ENCODE peak calls at places on chromosomes 12 and 14, in four cellular contexts. One of them, this sample, is unnamed.

GRCh38 chr14:74763803-74764531 is 851 bp downstream of the YLPM1 start:
- ATAC-seq in upper lobe of left lung: no peak
- ATAC-seq in K562: peak
- ATAC-seq in HCT116: peak
- ATAC-seq in this sample: no peak

GRCh38 chr12:31203261-31203660 is 122.7 kb downstream of the SINHCAF start:
- ATAC-seq in K562: no peak
- ATAC-seq in upper lobe of left lung: no peak
- ATAC-seq in HCT116: no peak
- ATAC-seq in this sample: no peak

GRCh38 chr12:76790564-76791552 is 26.9 kb downstream of the ZDHHC17 start:
- ATAC-seq in K562: peak
- ATAC-seq in HCT116: peak
- ATAC-seq in upper lobe of left lung: peak
- ATAC-seq in this sample: no peak

GRCh38 chr14:101363880-101364391 is 197.4 kb upstream of the DIO3 start:
- ATAC-seq in HCT116: no peak
- ATAC-seq in upper lobe of left lung: no peak
- ATAC-seq in K562: no peak
- ATAC-seq in this sample: no peak

GRCh38 chr12:125218952-125219351 is 153.7 kb downstream of the AACS start:
- ATAC-seq in HCT116: no peak
- ATAC-seq in K562: no peak
- ATAC-seq in upper lobe of left lung: no peak
- ATAC-seq in this sample: no peak

GRCh38 chr12:123167329-123167728 is 16.4 kb upstream of the PITPNM2 start:
- ATAC-seq in HCT116: no peak
- ATAC-seq in K562: no peak
- ATAC-seq in upper lobe of left lung: no peak
- ATAC-seq in this sample: no peak

GRCh38 chr14:92848941-92849340 is 54.8 kb downstream of the GOLGA5 start:
- ATAC-seq in K562: no peak
- ATAC-seq in HCT116: no peak
- ATAC-seq in upper lobe of left lung: no peak
- ATAC-seq in this sample: no peak

GRCh38 chr12:51368640-51369517 is 22.3 kb downstream of the GALNT6 start:
- ATAC-seq in K562: peak
- ATAC-seq in upper lobe of left lung: peak
- ATAC-seq in HCT116: no peak
- ATAC-seq in this sample: no peak

GRCh38 chr12:4780624-4781023 is 60.4 kb downstream of the GALNT8 start:
- ATAC-seq in K562: no peak
- ATAC-seq in HCT116: no peak
- ATAC-seq in upper lobe of left lung: peak
- ATAC-seq in this sample: peak

GRCh38 chr12:87202189-87202588 is 827.0 kb downstream of the C12orf50 start:
- ATAC-seq in K562: no peak
- ATAC-seq in upper lobe of left lung: no peak
- ATAC-seq in HCT116: no peak
- ATAC-seq in this sample: no peak

GRCh38 chr12:79988368-79988767 is 53.5 kb upstream of the PPP1R12A start:
- ATAC-seq in upper lobe of left lung: no peak
- ATAC-seq in K562: no peak
- ATAC-seq in HCT116: no peak
- ATAC-seq in this sample: no peak

GRCh38 chr14:64715628-64716412 is 11.6 kb downstream of the PLEKHG3 start:
- ATAC-seq in K562: no peak
- ATAC-seq in HCT116: no peak
- ATAC-seq in upper lobe of left lung: peak
- ATAC-seq in this sample: no peak

GRCh38 chr12:105617141-105617540 is 286.6 kb downstream of the C12orf75 start:
- ATAC-seq in HCT116: no peak
- ATAC-seq in K562: no peak
- ATAC-seq in upper lobe of left lung: no peak
- ATAC-seq in this sample: no peak

GRCh38 chr14:22226381-22226780 is 362.6 kb downstream of the DAD1 start:
- ATAC-seq in K562: no peak
- ATAC-seq in HCT116: no peak
- ATAC-seq in upper lobe of left lung: peak
- ATAC-seq in this sample: no peak

GRCh38 chr14:83470466-83470865 is 1936.8 kb upstream of the SEL1L start:
- ATAC-seq in HCT116: no peak
- ATAC-seq in K562: no peak
- ATAC-seq in upper lobe of left lung: no peak
- ATAC-seq in this sample: no peak

GRCh38 chr14:83462759-83463158 is 1929.1 kb upstream of the SEL1L start:
- ATAC-seq in K562: no peak
- ATAC-seq in HCT116: no peak
- ATAC-seq in upper lobe of left lung: no peak
- ATAC-seq in this sample: no peak

GRCh38 chr14:83470959-83471358 is 1937.3 kb upstream of the SEL1L start:
- ATAC-seq in HCT116: no peak
- ATAC-seq in upper lobe of left lung: no peak
- ATAC-seq in K562: no peak
- ATAC-seq in this sample: no peak

GRCh38 chr14:83463500-83464098 is 1929.9 kb upstream of the SEL1L start:
- ATAC-seq in K562: no peak
- ATAC-seq in HCT116: no peak
- ATAC-seq in upper lobe of left lung: peak
- ATAC-seq in this sample: no peak

DNA sequence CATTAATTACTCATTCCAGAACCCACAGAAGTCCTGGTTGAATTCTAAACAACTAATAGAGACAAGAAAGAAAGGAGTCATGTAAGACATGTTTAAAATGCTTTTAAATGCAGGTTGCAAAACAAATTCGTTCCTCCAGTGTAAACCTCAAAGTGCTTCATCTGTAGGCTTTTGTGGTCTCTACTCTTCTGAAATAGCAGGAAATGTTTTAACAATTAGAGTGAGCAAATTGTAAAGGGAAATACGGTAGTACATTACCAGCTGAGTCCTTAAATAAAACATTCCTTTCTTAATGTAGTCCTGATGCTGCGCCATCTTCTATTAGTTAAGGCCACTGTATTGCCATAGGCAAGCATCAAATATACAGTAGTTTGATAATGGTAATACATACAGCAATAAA is 1934.2 kb upstream of the SEL1L start:
- ATAC-seq in HCT116: no peak
- ATAC-seq in K562: no peak
- ATAC-seq in upper lobe of left lung: no peak
- ATAC-seq in this sample: no peak
- TF ChIP-seq POLR2AphosphoS5 in HCT116: no peak
- TF ChIP-seq POLR2AphosphoS5 in K562: no peak
- TF ChIP-seq POLR2AphosphoS5 in upper lobe of left lung: no peak
- TF ChIP-seq POLR2AphosphoS5 in this sample: no peak

GRCh38 chr12:58781609-58782008 is 138.7 kb downstream of the LRIG3 start:
- ATAC-seq in K562: no peak
- ATAC-seq in upper lobe of left lung: no peak
- ATAC-seq in HCT116: no peak
- ATAC-seq in this sample: no peak
- TF ChIP-seq POLR2A in K562: no peak
- TF ChIP-seq POLR2A in upper lobe of left lung: no peak
- TF ChIP-seq POLR2A in HCT116: no peak
- TF ChIP-seq POLR2A in this sample: no peak

GRCh38 chr12:116389990-116390655 is 112.6 kb upstream of the MED13L start:
- ATAC-seq in HCT116: peak
- ATAC-seq in K562: no peak
- ATAC-seq in upper lobe of left lung: peak
- ATAC-seq in this sample: peak
- TF ChIP-seq POLR2AphosphoS5 in HCT116: no peak
- TF ChIP-seq POLR2AphosphoS5 in K562: no peak
- TF ChIP-seq POLR2AphosphoS5 in upper lobe of left lung: no peak
- TF ChIP-seq POLR2AphosphoS5 in this sample: peak

DNA sequence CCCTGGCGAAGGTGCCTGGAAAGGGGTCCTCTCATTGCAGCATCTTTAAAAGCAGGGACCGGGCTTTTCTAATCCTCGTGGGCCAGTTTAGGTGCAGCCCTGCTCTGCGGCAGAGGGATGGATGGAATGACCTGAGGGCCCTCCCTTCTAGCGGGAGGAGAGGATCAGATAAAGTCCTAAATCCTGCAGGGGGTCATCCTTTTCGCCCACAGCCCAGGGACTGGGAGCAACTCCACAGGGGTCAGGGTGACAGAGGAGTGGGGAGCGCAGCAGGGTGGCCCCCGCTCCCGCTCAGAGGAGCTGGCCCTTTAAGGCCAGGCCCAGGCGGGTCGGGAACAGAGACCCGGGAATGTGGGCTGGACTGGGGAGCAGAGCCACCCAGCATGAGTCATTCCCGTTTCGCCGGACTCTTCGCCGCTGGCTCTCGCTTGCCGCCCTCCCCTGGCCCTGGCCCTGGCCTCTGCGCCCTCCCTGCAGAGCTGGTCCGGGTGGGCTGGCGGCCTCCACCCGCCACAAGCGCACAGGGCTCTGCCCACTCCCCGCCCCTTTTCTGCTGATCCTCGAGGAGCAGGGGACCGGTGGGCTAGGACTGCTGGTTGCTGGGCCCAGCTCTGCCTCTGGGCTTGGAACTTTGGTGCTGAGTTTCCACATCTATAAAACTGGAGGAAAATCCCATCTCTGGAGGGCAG is 92.9 kb downstream of the NINJ2 start:
- ATAC-seq in K562: peak
- ATAC-seq in upper lobe of left lung: peak
- ATAC-seq in HCT116: peak
- ATAC-seq in this sample: peak
- TF ChIP-seq POLR2A in K562: no peak
- TF ChIP-seq POLR2A in upper lobe of left lung: peak
- TF ChIP-seq POLR2A in HCT116: peak
- TF ChIP-seq POLR2A in this sample: peak

DNA sequence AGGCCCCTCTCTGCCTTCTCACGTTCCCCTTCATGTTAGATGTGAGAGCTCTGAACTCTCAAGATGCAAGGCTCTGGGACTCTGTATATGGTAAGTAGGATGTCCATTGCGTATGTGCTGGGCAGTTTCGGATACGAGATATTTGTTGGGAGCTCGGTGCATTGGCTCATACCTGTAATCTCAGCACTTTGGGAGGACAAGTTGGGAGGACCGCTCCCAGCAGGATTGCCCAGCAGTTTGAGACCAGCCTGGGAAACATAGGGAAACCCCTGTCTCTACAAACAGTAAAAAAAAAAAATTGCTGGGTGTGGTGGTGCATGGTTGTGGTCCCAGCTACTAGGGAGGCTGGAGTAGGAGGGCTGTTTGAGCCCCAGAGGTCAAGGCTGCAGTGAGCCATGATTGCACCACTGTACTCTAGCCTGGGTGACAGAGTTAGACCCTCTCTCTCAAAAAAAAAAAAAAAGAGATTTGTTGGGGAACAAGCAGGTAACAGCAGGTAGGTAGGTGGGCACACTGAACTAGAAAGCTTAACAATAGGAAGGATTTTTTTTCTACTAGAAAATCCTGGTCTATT is 3.4 kb downstream of the TMEM120B start:
- ATAC-seq in K562: no peak
- ATAC-seq in HCT116: no peak
- ATAC-seq in upper lobe of left lung: no peak
- ATAC-seq in this sample: no peak
- TF ChIP-seq POLR2AphosphoS5 in K562: no peak
- TF ChIP-seq POLR2AphosphoS5 in HCT116: no peak
- TF ChIP-seq POLR2AphosphoS5 in upper lobe of left lung: no peak
- TF ChIP-seq POLR2AphosphoS5 in this sample: no peak

GRCh38 chr12:120132437-120132836 is 15.9 kb upstream of the RAB35 start:
- ATAC-seq in HCT116: no peak
- ATAC-seq in K562: no peak
- ATAC-seq in upper lobe of left lung: no peak
- ATAC-seq in this sample: no peak

GRCh38 chr12:120131116-120131515 is 14.6 kb upstream of the RAB35 start:
- ATAC-seq in HCT116: no peak
- ATAC-seq in upper lobe of left lung: no peak
- ATAC-seq in K562: no peak
- ATAC-seq in this sample: no peak

GRCh38 chr12:120134307-120134980 is 17.9 kb upstream of the RAB35 start:
- ATAC-seq in K562: no peak
- ATAC-seq in upper lobe of left lung: no peak
- ATAC-seq in HCT116: no peak
- ATAC-seq in this sample: no peak

GRCh38 chr12:120130011-120130410 is 13.5 kb upstream of the RAB35 start:
- ATAC-seq in HCT116: no peak
- ATAC-seq in upper lobe of left lung: no peak
- ATAC-seq in K562: no peak
- ATAC-seq in this sample: no peak

GRCh38 chr12:120132863-120133385 is 16.4 kb upstream of the RAB35 start:
- ATAC-seq in HCT116: no peak
- ATAC-seq in upper lobe of left lung: no peak
- ATAC-seq in K562: no peak
- ATAC-seq in this sample: no peak
- TF ChIP-seq POLR2A in HCT116: no peak
- TF ChIP-seq POLR2A in upper lobe of left lung: no peak
- TF ChIP-seq POLR2A in K562: no peak
- TF ChIP-seq POLR2A in this sample: no peak

GRCh38 chr12:121423682-121424631 is 24.0 kb downstream of the RNF34 start:
- ATAC-seq in upper lobe of left lung: no peak
- ATAC-seq in K562: no peak
- ATAC-seq in HCT116: no peak
- ATAC-seq in this sample: peak
- TF ChIP-seq POLR2AphosphoS5 in upper lobe of left lung: no peak
- TF ChIP-seq POLR2AphosphoS5 in K562: no peak
- TF ChIP-seq POLR2AphosphoS5 in HCT116: no peak
- TF ChIP-seq POLR2AphosphoS5 in this sample: peak

GRCh38 chr14:32078030-32078793 is 1.1 kb downstream of the ARHGAP5 start:
- ATAC-seq in HCT116: no peak
- ATAC-seq in K562: peak
- ATAC-seq in upper lobe of left lung: peak
- ATAC-seq in this sample: no peak
- TF ChIP-seq POLR2A in HCT116: no peak
- TF ChIP-seq POLR2A in K562: no peak
- TF ChIP-seq POLR2A in upper lobe of left lung: peak
- TF ChIP-seq POLR2A in this sample: no peak